ENCODE peak calls at places on chromosomes 3 and 15, in five cellular contexts. G is adrenal gland, D is right lobe of liver, A is psoas muscle, E is cardiac muscle cell. S is an unnamed sample. For H3K4me1, the result is how much of the 10 kb centered on the place peaks cover.

GRCh38 chr3:101325393-101326134 is 5.2 kb upstream of the IMPG2 start:
- DNase-seq in G (no peak), D (no peak), A (no peak), E (no peak), S (no peak)

GRCh38 chr3:27590437-27591320 is 106.5 kb upstream of the SLC4A7 start:
- DNase-seq in G (no peak), D (no peak), A (no peak), E (peak), S (no peak)

GRCh38 chr3:151199569-151200438 is 3.2 kb downstream of the GPR171 start:
- DNase-seq in G (no peak), D (no peak), A (no peak), E (no peak), S (no peak)

GRCh38 chr15:55992769-55993110 is 672 bp downstream of the NEDD4 start:
- DNase-seq in G (no peak), D (no peak), A (no peak), E (no peak), S (no peak)

GRCh38 chr15:69976366-69976994 is 121.2 kb downstream of the TLE3 start:
- DNase-seq in G (peak), D (no peak), A (no peak), E (peak), S (no peak)

GRCh38 chr3:62011667-62012066 is 361.7 kb downstream of the FEZF2 start:
- DNase-seq in G (no peak), D (no peak), A (no peak), E (peak), S (no peak)

GRCh38 chr15:85333132-85333831 is 47.1 kb upstream of the AKAP13 start:
- DNase-seq in G (no peak), D (no peak), A (no peak), E (peak), S (no peak)

GRCh38 chr3:134052370-134052769 is 22.6 kb upstream of the SLCO2A1 start:
- DNase-seq in G (no peak), D (no peak), A (no peak), E (no peak), S (peak)

DNA sequence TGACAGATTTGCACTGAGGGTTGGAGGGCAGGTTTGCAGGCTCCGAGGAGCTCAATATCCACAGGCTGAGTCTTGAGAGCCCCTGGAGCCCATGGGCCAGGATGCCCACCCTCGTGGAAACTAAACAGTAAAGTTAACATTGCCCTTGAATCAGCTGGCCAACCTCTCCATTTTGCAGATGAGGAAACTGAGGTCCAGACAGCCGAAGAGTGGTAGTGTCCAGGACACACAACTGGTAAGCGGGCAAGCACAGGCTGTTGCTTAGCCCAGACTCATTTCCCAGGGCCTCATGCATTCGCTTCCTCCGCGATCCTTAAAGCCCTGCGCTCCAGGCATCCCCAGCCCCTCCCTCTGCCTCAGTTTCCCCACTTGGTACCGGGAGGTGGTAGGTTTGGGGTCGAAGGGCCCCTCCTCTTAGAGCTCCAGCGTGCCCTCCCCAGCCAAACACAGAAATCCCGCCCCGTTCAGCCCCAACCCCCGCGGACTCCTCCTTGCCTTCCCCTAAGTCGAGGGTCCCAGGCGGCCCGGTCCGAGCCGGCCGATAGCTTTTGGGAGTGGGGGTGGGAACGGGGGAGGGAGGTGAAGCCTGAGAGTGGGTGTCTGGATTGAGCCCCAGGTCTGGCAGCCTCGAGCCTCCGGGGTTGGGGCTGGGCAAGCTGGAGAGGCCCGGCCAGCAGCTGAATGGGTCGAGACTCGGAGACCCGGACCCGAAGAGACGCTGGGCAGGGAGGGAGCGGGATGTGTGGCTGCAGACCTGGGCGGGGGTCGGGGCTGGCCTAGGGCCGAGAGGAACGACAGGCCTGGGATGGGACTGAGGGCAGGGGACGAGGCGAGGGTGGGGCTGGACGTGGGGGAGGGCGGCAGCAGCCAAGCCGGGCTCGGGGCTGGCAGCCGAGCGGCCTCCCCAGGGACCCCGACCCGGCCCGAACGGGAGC is 3.6 kb downstream of the PTH1R start:
- DNase-seq in G (no peak), D (no peak), A (no peak), E (no peak), S (no peak)
- H3K4me1 ChIP-seq in G (under half), D (under half), A (under half), E (half or more), S (under half)

GRCh38 chr15:53197426-53197839 is 407.3 kb upstream of the ONECUT1 start:
- DNase-seq in G (peak), D (peak), A (peak), E (peak), S (peak)
- TF ChIP-seq CTCF in G (peak), D (peak), A (peak), E (peak), S (peak)

GRCh38 chr15:57146394-57147140 is 228.1 kb downstream of the TCF12 start:
- DNase-seq in G (no peak), D (no peak), A (no peak), E (peak), S (no peak)
- H3K4me3 ChIP-seq in G (no peak), D (no peak), A (peak), E (no peak), S (no peak)

DNA sequence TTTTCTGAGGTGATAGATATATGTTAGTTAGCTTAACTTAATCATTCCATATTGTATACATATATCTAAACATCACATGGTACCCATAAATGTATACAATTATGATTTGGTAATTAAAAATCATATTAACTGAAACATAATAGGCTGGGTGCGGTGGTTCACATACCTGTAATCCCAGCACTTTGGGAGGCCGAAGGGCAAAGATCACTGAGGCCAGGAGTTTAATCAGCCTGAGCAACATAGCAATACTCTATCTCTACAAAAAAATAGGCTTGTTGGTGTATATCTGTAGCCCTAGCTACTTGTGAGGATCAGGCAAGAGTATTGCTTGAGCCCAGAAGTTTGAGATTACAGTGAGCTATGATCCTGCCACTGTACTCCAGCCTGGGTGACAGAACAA is 20.9 kb downstream of the RAB7A start:
- DNase-seq in G (no peak), D (no peak), A (no peak), E (no peak), S (no peak)
- H3K4me1 ChIP-seq in G (under half), D (under half), A (under half), E (under half), S (under half)

S was measured in spleen.